ENCODE peak calls at places on chromosomes 4 and X, in five cellular contexts. Y is HL-60; K is RPMI7951; U is endothelial cell; Q is stimulated activated CD4-positive, alpha-beta T cell treated with anti-CD3 and anti-CD28 coated beads, TNF-alpha, amount 100 ng/mL, for 1 hour. G is an unnamed sample.

GRCh38 chr4:56684320-56684719 is 3.2 kb upstream of the HOPX start:
- DNase-seq in Y (no peak), K (peak), U (no peak), Q (no peak), G (no peak)

GRCh38 chr4:151192556-151193235 is 84.3 kb upstream of the PRSS48 start:
- DNase-seq in Y (no peak), K (no peak), U (no peak), Q (no peak), G (no peak)

GRCh38 chr4:54433686-54434085 is 204.6 kb downstream of the PDGFRA start:
- DNase-seq in Y (no peak), K (peak), U (peak), Q (no peak), G (no peak)

GRCh38 chrX:45735571-45735970 is 534.9 kb upstream of the DIPK2B start:
- DNase-seq in Y (no peak), K (peak), U (no peak), Q (no peak), G (no peak)

GRCh38 chr4:105963461-105964400 is 68.5 kb downstream of the NPNT start:
- DNase-seq in Y (no peak), K (no peak), U (no peak), Q (no peak), G (no peak)

GRCh38 chr4:1014395-1015167 is 3.2 kb downstream of the FGFRL1 start:
- DNase-seq in Y (no peak), K (peak), U (no peak), Q (no peak), G (no peak)

GRCh38 chrX:67353651-67354370 is 190.0 kb upstream of the AR start:
- DNase-seq in Y (no peak), K (no peak), U (no peak), Q (no peak), G (no peak)

GRCh38 chr4:67288964-67289363 is 256.3 kb downstream of the CENPC start:
- DNase-seq in Y (peak), K (peak), U (peak), Q (no peak), G (no peak)

GRCh38 chrX:153875391-153876111 is 10.4 kb downstream of the L1CAM start:
- DNase-seq in Y (peak), K (no peak), U (peak), Q (peak), G (no peak)

GRCh38 chr4:48896845-48897244 is 9.7 kb downstream of the OCIAD2 start:
- DNase-seq in Y (no peak), K (no peak), U (no peak), Q (no peak), G (no peak)

GRCh38 chrX:122094611-122095010 is 1047.2 kb downstream of the GLUD2 start:
- DNase-seq in Y (no peak), K (peak), U (no peak), Q (no peak), G (no peak)

GRCh38 chrX:139429913-139430312 is 100.6 kb upstream of the F9 start:
- DNase-seq in Y (no peak), K (no peak), U (no peak), Q (no peak), G (no peak)

GRCh38 chr4:157443537-157443936 is 223.0 kb downstream of the GRIA2 start:
- DNase-seq in Y (no peak), K (no peak), U (no peak), Q (no peak), G (no peak)

GRCh38 chr4:147360301-147360700 is 120.6 kb upstream of the EDNRA start:
- DNase-seq in Y (no peak), K (peak), U (no peak), Q (no peak), G (no peak)

GRCh38 chrX:69253821-69254220 is 88.6 kb upstream of the PJA1 start:
- DNase-seq in Y (no peak), K (no peak), U (no peak), Q (no peak), G (no peak)

GRCh38 chr4:11354531-11354930 is 74.2 kb downstream of the HS3ST1 start:
- DNase-seq in Y (no peak), K (no peak), U (no peak), Q (no peak), G (no peak)

G was measured in cortex of kidney.